ENCODE peak calls at places on chromosomes 4 and X, in five cellular contexts. P, S, X, R and I are unnamed samples.

GRCh38 chr4:68732653-68733466 is 62.4 kb upstream of the UGT2B15 start:
- DNase-seq in P (no peak), X (no peak), S (no peak), R (no peak), I (no peak)

GRCh38 chr4:33369366-33369899 is 2649.3 kb downstream of the PCDH7 start:
- DNase-seq in S (no peak), X (peak; percentile 18), R (no peak), P (no peak), I (no peak)

GRCh38 chrX:121831601-121832000 is 784.2 kb downstream of the GLUD2 start:
- DNase-seq in P (no peak), S (no peak), R (no peak), X (no peak), I (no peak)

GRCh38 chrX:136047969-136048368 is 62.7 kb downstream of the SLC9A6 start:
- DNase-seq in S (no peak), P (no peak), X (no peak), R (no peak), I (no peak)

GRCh38 chr4:23945521-23946017 is 55.7 kb upstream of the PPARGC1A start:
- DNase-seq in P (no peak), S (no peak), R (peak; percentile 85), X (peak; percentile 32), I (peak; percentile 84)

GRCh38 chr4:45345551-45345950 is 619.2 kb upstream of the GNPDA2 start:
- DNase-seq in S (no peak), P (no peak), R (no peak), X (no peak), I (no peak)

GRCh38 chrX:46444011-46444410 is 101.2 kb downstream of the ZNF674 start:
- DNase-seq in P (no peak), R (no peak), X (peak; percentile 39), S (no peak), I (peak; percentile 31)

GRCh38 chrX:9845574-9845948 is 59.3 kb downstream of the SHROOM2 start:
- DNase-seq in X (no peak), R (no peak), S (no peak), P (no peak), I (no peak)

GRCh38 chr4:112516401-112517066 is 554 bp upstream of the NEUROG2 start:
- DNase-seq in P (no peak), R (peak; percentile 48), S (no peak), X (no peak), I (no peak)

GRCh38 chrX:21802054-21802660 is 37.3 kb upstream of the MBTPS2 start:
- DNase-seq in X (no peak), P (no peak), S (no peak), R (no peak), I (no peak)

GRCh38 chr4:158169931-158170690 is 2.7 kb downstream of the GASK1B start:
- DNase-seq in P (no peak), X (no peak), S (no peak), R (no peak), I (peak; percentile 28)

GRCh38 chrX:155966876-155967275 is 30.6 kb upstream of the IL9R start:
- DNase-seq in R (no peak), S (no peak), X (no peak), P (no peak), I (peak; percentile 48)

GRCh38 chrX:15475021-15475420 is 18.1 kb downstream of the PIR start:
- DNase-seq in X (no peak), P (no peak), R (no peak), S (no peak), I (no peak)
- H3K27ac ChIP-seq in X (no peak overlapping the region), P (no peak overlapping the region), R (no peak overlapping the region), S (peak overlapping the region; percentile 63), I (no peak overlapping the region)

DNA sequence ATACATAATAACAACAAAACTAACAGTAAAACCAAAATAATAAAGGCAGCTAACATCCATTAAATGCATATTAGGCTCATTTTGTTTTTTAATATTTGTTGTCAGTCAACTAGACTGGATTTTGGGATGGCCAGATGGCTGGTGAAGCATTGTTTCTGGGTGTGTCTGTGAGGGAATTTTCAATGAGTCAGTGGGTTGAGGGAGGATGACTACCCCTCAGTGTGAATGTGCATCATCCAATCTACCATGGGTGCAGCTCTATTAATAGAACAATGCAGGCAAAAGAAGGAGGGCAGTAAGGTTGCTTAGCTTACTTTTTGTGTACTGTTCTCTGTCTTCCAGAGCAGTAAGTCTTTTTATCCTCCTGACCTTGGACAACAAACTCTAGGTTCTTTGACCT is 484.2 kb upstream of the HS3ST1 start:
- DNase-seq in X (no peak), R (no peak), S (no peak), P (no peak), I (no peak)
- H3K27ac ChIP-seq in X (no peak overlapping the region), R (no peak overlapping the region), S (no peak overlapping the region), P (no peak overlapping the region), I (no peak overlapping the region)

GRCh38 chr4:53859305-53859704 is 205.1 kb downstream of the CHIC2 start:
- DNase-seq in X (no peak), S (no peak), R (no peak), P (no peak), I (no peak)

GRCh38 chr4:53863163-53863562 is 201.2 kb downstream of the CHIC2 start:
- DNase-seq in X (no peak), R (no peak), P (no peak), S (peak; percentile 32), I (no peak)

GRCh38 chr4:53865031-53865430 is 199.4 kb downstream of the CHIC2 start:
- DNase-seq in S (no peak), X (no peak), R (no peak), P (no peak), I (no peak)

GRCh38 chr4:53863731-53864130 is 200.7 kb downstream of the CHIC2 start:
- DNase-seq in P (no peak), S (peak; percentile 22), X (no peak), R (no peak), I (no peak)

DNA sequence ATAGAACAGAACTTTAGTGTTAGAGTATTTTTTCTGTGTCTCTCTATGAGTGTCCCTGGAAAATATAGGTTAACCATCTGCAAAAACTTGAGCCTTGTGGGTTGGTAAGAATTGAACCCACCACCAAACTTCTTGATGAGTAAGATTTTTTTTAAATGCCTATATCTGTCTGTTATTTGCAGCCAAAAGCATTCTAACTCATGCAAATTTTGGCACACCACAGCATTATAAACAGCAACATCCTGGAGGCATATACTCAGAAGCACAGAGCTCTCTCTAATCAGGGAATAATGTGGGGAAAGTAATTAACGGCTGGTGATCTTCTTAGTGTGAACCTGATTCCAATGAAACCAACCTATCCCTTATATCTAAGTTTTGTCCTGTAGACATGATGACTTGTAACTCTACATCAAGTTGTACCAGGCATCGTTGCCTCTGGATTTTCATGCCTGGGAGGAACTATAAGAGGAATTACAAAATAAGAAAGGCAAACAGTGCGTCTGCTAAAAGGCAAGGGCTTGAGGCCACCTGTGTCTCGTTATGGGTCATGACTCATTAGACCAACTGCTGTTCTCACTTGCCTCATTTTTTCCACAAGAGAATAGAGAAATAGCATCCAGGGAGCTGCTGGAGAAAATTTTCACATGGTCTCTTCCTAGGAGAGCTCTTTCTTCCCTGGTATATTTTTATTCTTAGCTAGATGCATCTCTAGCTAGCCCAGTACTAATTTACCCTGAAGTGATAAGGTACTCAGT is 202.4 kb downstream of the CHIC2 start:
- DNase-seq in X (peak; percentile 88), P (no peak), S (no peak), R (no peak), I (peak; percentile 21)
- H3K27ac ChIP-seq in X (peak overlapping the region; percentile 0), P (no peak overlapping the region), S (peak overlapping the region; percentile 75), R (no peak overlapping the region), I (no peak overlapping the region)

DNA sequence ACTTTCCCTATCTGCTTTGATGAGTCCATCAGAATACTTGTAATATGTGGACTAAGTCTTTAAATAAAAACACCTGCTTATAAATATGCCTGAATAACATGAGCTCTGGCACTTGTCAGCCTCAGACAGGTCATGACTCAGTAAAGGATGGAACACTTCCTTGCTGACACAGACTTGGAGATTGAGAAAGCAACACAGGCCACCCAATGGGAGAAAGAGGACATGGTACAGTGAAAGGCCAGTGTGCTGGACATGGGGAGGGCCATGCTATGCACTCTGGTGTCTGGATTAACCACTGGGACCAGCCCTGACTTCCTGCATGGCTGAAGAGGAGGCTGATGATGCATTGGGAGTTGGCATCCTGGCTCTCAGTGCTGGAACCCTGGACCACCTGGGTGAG is 149.5 kb downstream of the DHRSX start:
- DNase-seq in R (no peak), P (no peak), X (peak; percentile 54), S (no peak), I (no peak)
- H3K27ac ChIP-seq in R (no peak overlapping the region), P (no peak overlapping the region), X (peak overlapping the region; percentile 97), S (peak overlapping the region; percentile 58), I (no peak overlapping the region)

GRCh38 chr4:7189475-7190277 is 2.7 kb upstream of the SORCS2 start:
- DNase-seq in X (no peak), S (no peak), R (peak; percentile 15), P (no peak), I (no peak)
- H3K27ac ChIP-seq in X (no peak overlapping the region), S (no peak overlapping the region), R (no peak overlapping the region), P (no peak overlapping the region), I (no peak overlapping the region)

GRCh38 chrX:150352581-150352980 is 10.5 kb upstream of the MAMLD1 start:
- DNase-seq in S (no peak), X (no peak), R (no peak), P (no peak), I (no peak)
- H3K27ac ChIP-seq in S (no peak overlapping the region), X (no peak overlapping the region), R (no peak overlapping the region), P (no peak overlapping the region), I (no peak overlapping the region)